ENCODE peak calls at places on chromosome 13, in six cellular contexts. One of them, this sample, is unnamed.
A peak's percentile ranks its signal among the peaks of the same experiment; 100 is the strongest.

GRCh38 chr13:73715114-73715909 is 418.9 kb downstream of the KLF12 start:
- DNase-seq in glutamatergic neuron: no peak
- DNase-seq in smooth muscle cell of the brain vasculature: no peak
- DNase-seq in choroid plexus epithelial cell: no peak
- DNase-seq in breast epithelium: no peak
- DNase-seq in GM04503: no peak
- DNase-seq in this sample: no peak

GRCh38 chr13:102286326-102286725 is 115.5 kb downstream of the FGF14 start:
- DNase-seq in glutamatergic neuron: no peak
- DNase-seq in smooth muscle cell of the brain vasculature: no peak
- DNase-seq in choroid plexus epithelial cell: peak; percentile 96
- DNase-seq in breast epithelium: no peak
- DNase-seq in GM04503: peak; percentile 45
- DNase-seq in this sample: peak; percentile 97

GRCh38 chr13:113413178-113413897 is 40.0 kb downstream of the ADPRHL1 start:
- DNase-seq in glutamatergic neuron: no peak
- DNase-seq in smooth muscle cell of the brain vasculature: no peak
- DNase-seq in choroid plexus epithelial cell: no peak
- DNase-seq in breast epithelium: no peak
- DNase-seq in GM04503: no peak
- DNase-seq in this sample: no peak

GRCh38 chr13:111458001-111458531 is 137.6 kb downstream of the TEX29 start:
- DNase-seq in glutamatergic neuron: no peak
- DNase-seq in smooth muscle cell of the brain vasculature: no peak
- DNase-seq in choroid plexus epithelial cell: no peak
- DNase-seq in breast epithelium: no peak
- DNase-seq in GM04503: no peak
- DNase-seq in this sample: no peak

GRCh38 chr13:50575138-50575537 is 268.4 kb downstream of the DLEU7 start:
- DNase-seq in glutamatergic neuron: no peak
- DNase-seq in smooth muscle cell of the brain vasculature: no peak
- DNase-seq in choroid plexus epithelial cell: no peak
- DNase-seq in breast epithelium: no peak
- DNase-seq in GM04503: no peak
- DNase-seq in this sample: no peak

GRCh38 chr13:80116107-80116506 is 224.8 kb downstream of the SPRY2 start:
- DNase-seq in glutamatergic neuron: no peak
- DNase-seq in smooth muscle cell of the brain vasculature: no peak
- DNase-seq in choroid plexus epithelial cell: peak; percentile 76
- DNase-seq in breast epithelium: no peak
- DNase-seq in GM04503: peak; percentile 31
- DNase-seq in this sample: peak; percentile 74

GRCh38 chr13:99663185-99663825 is 162.0 kb downstream of the TM9SF2 start:
- DNase-seq in glutamatergic neuron: no peak
- DNase-seq in smooth muscle cell of the brain vasculature: no peak
- DNase-seq in choroid plexus epithelial cell: no peak
- DNase-seq in breast epithelium: no peak
- DNase-seq in GM04503: no peak
- DNase-seq in this sample: no peak

GRCh38 chr13:94192576-94192975 is 286.9 kb downstream of the DCT start:
- DNase-seq in glutamatergic neuron: peak; percentile 50
- DNase-seq in smooth muscle cell of the brain vasculature: no peak
- DNase-seq in choroid plexus epithelial cell: peak; percentile 63
- DNase-seq in breast epithelium: no peak
- DNase-seq in GM04503: no peak
- DNase-seq in this sample: peak; percentile 47

GRCh38 chr13:113930711-113931637 is 42.9 kb downstream of the C13orf46 start:
- DNase-seq in glutamatergic neuron: no peak
- DNase-seq in smooth muscle cell of the brain vasculature: no peak
- DNase-seq in choroid plexus epithelial cell: no peak
- DNase-seq in breast epithelium: peak; percentile 30
- DNase-seq in GM04503: no peak
- DNase-seq in this sample: no peak